ENCODE peak calls at places on chromosomes 12 and 14, in six cellular contexts. R is Peyer's patch, H is OCI-LY7, P is uterus, W is endothelial cell, T is endodermal cell. N is an unnamed sample.

GRCh38 chr14:22488522-22489246 is 100.3 kb downstream of the DAD1 start:
- DNase-seq in R (no peak), H (no peak), P (no peak), W (no peak), T (no peak), N (no peak)

GRCh38 chr14:89537911-89538310 is 120.9 kb upstream of the FOXN3 start:
- DNase-seq in R (no peak), H (no peak), P (no peak), W (no peak), T (no peak), N (no peak)

GRCh38 chr12:121376754-121377697 is 22.9 kb upstream of the RNF34 start:
- DNase-seq in R (no peak), H (no peak), P (no peak), W (no peak), T (no peak), N (no peak)

GRCh38 chr14:60650382-60650961 is 1.2 kb upstream of the SIX1 start:
- DNase-seq in R (no peak), H (no peak), P (no peak), W (no peak), T (peak; percentile 55), N (no peak)

GRCh38 chr12:104650541-104650940 is 193.8 kb downstream of the CHST11 start:
- DNase-seq in R (no peak), H (no peak), P (no peak), W (no peak), T (no peak), N (no peak)

GRCh38 chr12:76878899-76879709 is at the start of gene CSRP2:
- DNase-seq in R (peak; percentile 48), H (peak; percentile 78), P (peak; percentile 95), W (peak; percentile 96), T (peak; percentile 100), N (peak; percentile 91)

GRCh38 chr12:94247256-94247655 is 98.9 kb downstream of the PLXNC1 start:
- DNase-seq in R (no peak), H (no peak), P (no peak), W (no peak), T (no peak), N (no peak)

GRCh38 chr12:39763071-39763893 is 143.7 kb upstream of the ABCD2 start:
- DNase-seq in R (no peak), H (no peak), P (no peak), W (no peak), T (no peak), N (no peak)

GRCh38 chr12:86513206-86513605 is 257.0 kb upstream of the MGAT4C start:
- DNase-seq in R (no peak), H (no peak), P (no peak), W (no peak), T (no peak), N (no peak)

GRCh38 chr12:121423253-121423652 is 23.3 kb downstream of the RNF34 start:
- DNase-seq in R (no peak), H (no peak), P (no peak), W (no peak), T (no peak), N (no peak)

GRCh38 chr14:56172571-56172971 is 54.4 kb downstream of the PELI2 start:
- DNase-seq in R (no peak), H (no peak), P (no peak), W (no peak), T (no peak), N (no peak)

GRCh38 chr14:55500708-55501107 is 60.3 kb upstream of the TBPL2 start:
- DNase-seq in R (no peak), H (no peak), P (no peak), W (no peak), T (no peak), N (no peak)

GRCh38 chr12:116674643-116675183 is 63.2 kb downstream of the SPRING1 start:
- DNase-seq in R (no peak), H (no peak), P (no peak), W (no peak), T (no peak), N (no peak)

GRCh38 chr14:37658174-37658573 is 62.7 kb downstream of the TTC6 start:
- DNase-seq in R (no peak), H (no peak), P (no peak), W (no peak), T (no peak), N (no peak)

GRCh38 chr12:41907036-41907435 is 237.6 kb downstream of the GXYLT1 start:
- DNase-seq in R (no peak), H (no peak), P (no peak), W (no peak), T (peak; percentile 63), N (no peak)

GRCh38 chr12:31773223-31773750 is 44.5 kb upstream of the AMN1 start:
- DNase-seq in R (no peak), H (peak; percentile 15), P (peak; percentile 28), W (no peak), T (peak; percentile 59), N (peak; percentile 21)

GRCh38 chr12:121223283-121223946 is 13.5 kb downstream of the P2RX4 start:
- DNase-seq in R (peak; percentile 25), H (peak; percentile 42), P (no peak), W (no peak), T (peak; percentile 88), N (peak; percentile 37)

GRCh38 chr14:51576899-51577298 is 74.8 kb upstream of the FRMD6 start:
- DNase-seq in R (no peak), H (no peak), P (no peak), W (no peak), T (no peak), N (no peak)

GRCh38 chr14:79294506-79294905 is 916.8 kb downstream of the DIO2 start:
- DNase-seq in R (no peak), H (no peak), P (no peak), W (no peak), T (no peak), N (no peak)

GRCh38 chr12:9329019-9329418 is 120.8 kb upstream of the PZP start:
- DNase-seq in R (no peak), H (no peak), P (no peak), W (no peak), T (no peak), N (no peak)

GRCh38 chr12:9332564-9332963 is 124.4 kb upstream of the PZP start:
- DNase-seq in R (no peak), H (no peak), P (no peak), W (no peak), T (no peak), N (no peak)

GRCh38 chr12:9333129-9333528 is 124.9 kb upstream of the PZP start:
- DNase-seq in R (no peak), H (no peak), P (no peak), W (no peak), T (no peak), N (no peak)

GRCh38 chr12:9334026-9334692 is 126.0 kb upstream of the PZP start:
- DNase-seq in R (no peak), H (no peak), P (no peak), W (no peak), T (no peak), N (no peak)

DNA sequence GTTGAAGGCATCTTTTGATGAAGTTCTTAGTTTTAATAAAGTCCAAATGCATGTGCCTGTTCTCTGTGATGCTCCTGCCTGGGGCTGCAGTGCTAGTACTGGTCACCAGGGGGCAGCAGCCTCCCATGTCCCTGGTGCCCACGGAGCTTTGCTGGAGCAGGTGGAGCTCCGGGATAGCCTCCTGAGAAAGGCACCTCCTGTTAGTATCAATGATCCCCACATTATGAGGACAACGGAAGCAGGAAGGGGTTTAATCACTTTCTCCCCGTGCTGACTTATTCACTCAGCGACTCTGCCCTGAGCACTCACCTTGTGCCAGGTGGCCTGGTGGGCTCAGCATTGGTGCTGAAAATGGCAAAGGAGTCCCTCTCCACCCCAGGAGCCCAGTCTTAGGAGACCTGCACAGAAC is 123.0 kb upstream of the PZP start:
- DNase-seq in R (peak; percentile 67), H (peak; percentile 62), P (peak; percentile 43), W (peak; percentile 84), T (peak; percentile 96), N (peak; percentile 80)
- TF ChIP-seq CTCF in R (peak; percentile 94), H (peak; percentile 100), P (peak; percentile 73), W (peak; percentile 95), T (peak; percentile 100), N (peak; percentile 95)

DNA sequence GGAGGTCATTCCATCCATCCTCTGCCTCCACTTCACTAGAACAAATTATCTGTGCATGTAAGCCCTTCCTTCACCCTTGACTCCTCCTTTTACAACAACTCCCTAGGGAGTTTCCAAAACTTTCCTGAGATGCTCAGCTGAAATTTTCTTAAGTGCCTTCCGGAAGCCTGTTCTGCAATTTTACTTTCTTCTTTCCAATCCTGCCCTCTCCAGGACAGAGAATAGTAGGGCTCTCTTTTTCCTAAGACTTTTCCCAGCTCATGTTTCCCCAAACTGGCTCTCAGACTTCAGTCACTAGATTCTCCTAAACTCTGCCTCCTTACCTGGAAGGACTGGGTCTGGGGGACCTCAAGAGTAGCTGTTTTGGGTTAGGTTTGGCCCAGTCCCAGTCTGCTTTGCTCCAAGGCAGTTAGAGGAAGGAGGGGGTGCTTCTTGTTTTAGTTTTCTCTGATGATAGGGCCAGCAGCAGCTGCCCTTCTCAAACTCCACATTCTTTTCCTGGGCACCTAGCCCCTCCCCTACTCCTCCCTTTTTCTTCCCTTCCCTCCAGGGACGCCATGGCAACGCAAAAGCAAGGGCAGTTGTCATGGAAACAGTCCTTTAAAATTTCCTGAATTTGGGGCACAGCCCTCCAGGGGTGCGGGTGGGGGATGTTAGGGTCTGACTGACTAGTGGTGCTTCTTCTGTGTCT is 17.1 kb downstream of the PPP1R1A start:
- DNase-seq in R (no peak), H (no peak), P (no peak), W (no peak), T (peak; percentile 72), N (no peak)
- TF ChIP-seq CTCF in R (no peak), H (no peak), P (no peak), W (no peak), T (peak; percentile 53), N (no peak)

GRCh38 chr12:49279706-49280159 is 14.9 kb downstream of the TUBA1C start:
- DNase-seq in R (no peak), H (no peak), P (no peak), W (no peak), T (peak; percentile 88), N (no peak)
- TF ChIP-seq CTCF in R (no peak), H (no peak), P (no peak), W (no peak), T (no peak), N (no peak)

GRCh38 chr12:95762123-95762785 is 28.3 kb downstream of the NTN4 start:
- DNase-seq in R (no peak), H (no peak), P (no peak), W (no peak), T (no peak), N (no peak)

GRCh38 chr12:95763809-95764253 is 26.7 kb downstream of the NTN4 start:
- DNase-seq in R (no peak), H (no peak), P (no peak), W (no peak), T (no peak), N (no peak)

GRCh38 chr12:95767703-95768102 is 22.9 kb downstream of the NTN4 start:
- DNase-seq in R (no peak), H (no peak), P (no peak), W (no peak), T (no peak), N (no peak)

GRCh38 chr12:95766356-95767019 is 24.1 kb downstream of the NTN4 start:
- DNase-seq in R (no peak), H (no peak), P (no peak), W (no peak), T (no peak), N (no peak)

DNA sequence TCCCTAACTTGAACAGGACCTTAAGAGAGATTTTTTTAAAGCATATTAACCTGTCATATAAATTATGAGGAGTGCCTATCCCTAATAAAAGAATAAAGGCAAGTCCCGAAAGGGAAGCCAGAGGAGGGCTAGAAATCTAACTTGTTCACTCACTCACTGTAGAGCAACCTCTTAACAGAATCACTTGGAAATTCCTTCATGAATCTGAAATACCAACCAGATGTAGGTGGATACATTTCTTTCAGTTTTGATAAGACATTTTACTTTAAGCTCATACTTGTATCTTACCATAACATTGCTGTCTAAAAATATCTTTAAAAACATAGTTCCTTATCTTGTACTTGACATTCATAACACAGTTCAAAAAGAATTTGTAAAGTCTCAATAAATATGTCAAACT is 25.7 kb downstream of the NTN4 start:
- DNase-seq in R (no peak), H (no peak), P (no peak), W (no peak), T (no peak), N (no peak)
- TF ChIP-seq CTCF in R (no peak), H (no peak), P (no peak), W (no peak), T (no peak), N (no peak)